ENCODE peak calls at places on chromosomes 11 and 22, in nine cellular contexts. O is psoas muscle, V is IMR-90, G is lower lobe of right lung, I is heart right ventricle, W is ovary, A is ascending aorta, P is stomach, Z is left ventricle myocardium inferior. B is an unnamed sample. For H3K4me1, the result is how much of the 10 kb centered on the place peaks cover.

GRCh38 chr22:49965291-49966040 is 4.9 kb downstream of the PIM3 start:
- DNase-seq in W (peak), Z (peak), O (peak), V (no peak), G (peak), I (no peak), P (peak), A (peak), B (no peak)

GRCh38 chr11:7686761-7687160 is 13.5 kb upstream of the CYB5R2 start:
- DNase-seq in A (no peak), W (no peak), V (no peak), G (no peak), O (no peak), P (no peak), Z (no peak), I (no peak), B (no peak)

GRCh38 chr11:130103296-130103814 is 33.7 kb downstream of the APLP2 start:
- DNase-seq in W (no peak), A (no peak), G (no peak), Z (no peak), O (no peak), I (no peak), V (peak), P (no peak), B (no peak)

GRCh38 chr22:27927608-27928007 is 8.6 kb upstream of the PITPNB start:
- DNase-seq in A (no peak), V (no peak), I (no peak), Z (no peak), O (no peak), G (no peak), P (no peak), W (no peak), B (no peak)

GRCh38 chr11:133382217-133382746 is 150.0 kb downstream of the OPCML start:
- DNase-seq in I (no peak), Z (no peak), O (no peak), V (no peak), P (no peak), W (no peak), G (no peak), A (no peak), B (no peak)

GRCh38 chr11:134170177-134170908 is 53.4 kb downstream of the NCAPD3 start:
- DNase-seq in O (no peak), W (no peak), A (no peak), V (no peak), P (no peak), G (no peak), Z (no peak), I (no peak), B (no peak)

GRCh38 chr11:74397531-74398243 is 546 bp downstream of the PGM2L1 start:
- DNase-seq in Z (no peak), G (peak), I (no peak), V (peak), P (peak), W (no peak), A (peak), O (peak), B (peak)

GRCh38 chr11:95068549-95068948 is 1.8 kb downstream of the SRSF8 start:
- DNase-seq in O (peak), A (peak), V (peak), I (peak), G (peak), W (peak), P (peak), Z (peak), B (peak)

GRCh38 chr11:68106165-68106940 is 14.8 kb downstream of the CHKA start:
- DNase-seq in Z (no peak), A (no peak), G (no peak), I (no peak), V (no peak), O (no peak), W (peak), P (peak), B (no peak)

GRCh38 chr22:23899042-23899745 is 5.0 kb downstream of the MIF start:
- DNase-seq in P (no peak), G (no peak), I (no peak), Z (no peak), V (no peak), O (no peak), W (no peak), A (no peak), B (no peak)
- TF ChIP-seq CTCF in P (no peak), G (no peak), I (no peak), Z (no peak), V (no peak), O (no peak), W (no peak), A (no peak), B (no peak)

GRCh38 chr22:36379593-36380361 is 8.0 kb downstream of the MYH9 start:
- DNase-seq in Z (no peak), V (peak), G (no peak), A (peak), O (peak), W (no peak), I (no peak), P (no peak), B (no peak)

GRCh38 chr22:36384766-36385400 is 2.9 kb downstream of the MYH9 start:
- DNase-seq in O (no peak), V (no peak), I (no peak), P (no peak), G (no peak), Z (no peak), W (no peak), A (peak), B (no peak)

GRCh38 chr22:36378080-36378788 is 9.5 kb downstream of the MYH9 start:
- DNase-seq in Z (no peak), I (no peak), O (no peak), V (no peak), G (no peak), P (no peak), A (no peak), W (no peak), B (no peak)

GRCh38 chr22:36383110-36383581 is 4.6 kb downstream of the MYH9 start:
- DNase-seq in Z (no peak), P (peak), A (peak), I (no peak), V (peak), W (no peak), O (no peak), G (no peak), B (no peak)

GRCh38 chr22:36381513-36382079 is 6.2 kb downstream of the MYH9 start:
- DNase-seq in G (no peak), A (no peak), O (no peak), V (peak), W (no peak), Z (no peak), I (no peak), P (no peak), B (no peak)
- H3K4me1 ChIP-seq in G (half or more), A (half or more), O (half or more), V (under half), W (under half), Z (half or more), I (half or more), P (half or more), B (under half)

DNA sequence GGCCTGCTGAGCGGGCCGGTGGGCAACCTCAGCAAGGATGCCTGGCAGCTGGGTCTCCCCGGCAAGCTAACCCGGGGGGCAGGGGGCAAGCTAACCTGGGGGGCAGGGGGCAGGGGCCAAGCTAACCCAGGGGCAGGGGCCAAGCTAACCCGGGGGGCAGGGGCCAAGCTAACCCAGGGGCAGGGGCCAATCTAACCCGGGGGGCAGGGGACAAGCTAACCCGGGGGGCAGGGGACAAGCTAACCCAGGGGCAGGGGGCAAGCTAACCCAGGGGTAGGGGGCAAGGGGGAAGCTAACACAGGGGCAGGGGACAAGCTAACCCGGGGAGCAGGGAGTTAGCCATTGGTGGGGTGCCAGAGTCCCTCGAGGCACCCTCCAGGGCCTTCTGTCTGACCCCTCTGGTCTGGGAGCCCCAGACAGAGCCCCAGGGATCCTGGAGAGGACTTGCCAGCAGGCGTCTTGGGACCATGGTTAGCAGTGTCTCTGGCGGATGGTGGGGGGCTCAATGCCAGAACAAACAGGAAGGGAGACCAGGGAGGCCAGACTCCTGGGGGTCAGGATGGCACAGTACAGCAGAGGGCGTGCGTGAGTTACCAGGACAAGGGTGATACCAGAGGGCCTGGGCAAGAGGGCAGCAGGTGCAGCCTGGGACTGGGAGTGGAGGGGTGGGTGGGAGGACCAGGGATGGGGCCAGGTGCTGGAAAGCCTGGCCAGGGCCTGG is 16.1 kb downstream of the IGF2 start:
- DNase-seq in P (no peak), O (no peak), Z (no peak), A (no peak), G (peak), I (no peak), V (no peak), W (no peak), B (no peak)
- TF ChIP-seq CTCF in P (no peak), O (no peak), Z (no peak), A (no peak), G (no peak), I (no peak), V (no peak), W (no peak), B (peak)

DNA sequence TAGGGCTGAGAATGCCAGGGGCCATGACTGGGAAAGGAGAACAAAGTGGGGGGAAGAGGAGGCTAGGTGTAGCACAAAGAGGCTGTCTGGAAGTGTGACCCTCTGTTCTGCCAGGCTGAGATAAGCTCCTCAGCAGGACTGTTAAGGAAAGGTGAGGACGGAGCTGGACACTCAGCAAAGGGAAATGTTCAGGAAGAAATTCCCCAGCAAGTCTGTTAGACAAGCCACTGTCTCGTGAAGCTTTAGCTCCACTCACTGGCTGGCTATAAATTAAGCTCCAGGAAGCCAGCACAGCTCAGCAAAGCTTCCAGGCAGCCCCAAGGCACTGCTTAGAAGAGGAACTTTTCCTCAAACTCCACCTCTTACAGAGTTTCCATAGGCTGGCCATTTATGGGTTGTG is 181.2 kb upstream of the API5 start:
- DNase-seq in A (no peak), P (no peak), I (peak), W (no peak), Z (no peak), G (no peak), O (no peak), V (no peak), B (no peak)
- H3K4me1 ChIP-seq in A (under half), P (under half), I (under half), W (under half), Z (under half), G (under half), O (under half), V (under half), B (under half)

GRCh38 chr11:121452609-121453150 is at the start of gene SORL1-AS1:
- DNase-seq in W (no peak), I (no peak), O (no peak), G (no peak), A (no peak), V (peak), Z (no peak), P (no peak), B (no peak)
- TF ChIP-seq CTCF in W (no peak), I (no peak), O (no peak), G (no peak), A (no peak), V (no peak), Z (no peak), P (no peak), B (no peak)

GRCh38 chr11:44609783-44610155 is 44.3 kb downstream of the CD82 start:
- DNase-seq in A (no peak), V (no peak), P (no peak), O (no peak), I (no peak), Z (no peak), W (no peak), G (no peak), B (no peak)
- H3K4me1 ChIP-seq in A (under half), V (under half), P (under half), O (under half), I (under half), Z (half or more), W (under half), G (half or more), B (under half)

GRCh38 chr11:109644158-109644557 is 222.2 kb downstream of the C11orf87 start:
- DNase-seq in W (no peak), P (no peak), A (no peak), G (no peak), V (no peak), I (peak), Z (peak), O (no peak), B (no peak)

DNA sequence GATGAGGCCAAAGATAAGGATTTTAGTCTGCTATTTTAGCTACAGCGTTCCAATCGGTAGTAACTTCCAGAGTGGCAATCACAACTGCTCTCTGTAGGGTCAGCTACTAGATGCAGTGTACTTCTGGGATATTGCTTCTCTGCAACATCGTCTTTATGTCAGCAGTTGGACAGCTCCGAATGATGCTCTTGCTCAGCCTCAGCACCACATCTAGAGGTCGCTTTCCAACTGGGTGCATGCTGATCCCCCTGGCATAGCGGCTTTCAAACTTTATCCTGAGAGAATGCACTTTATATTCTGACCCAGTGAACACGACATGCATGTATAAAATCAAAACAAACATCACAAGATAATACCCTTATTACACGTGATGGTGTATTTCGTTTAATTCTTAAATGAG is 219.6 kb downstream of the C11orf87 start:
- DNase-seq in G (no peak), W (no peak), P (no peak), O (no peak), Z (no peak), I (peak), V (peak), A (no peak), B (no peak)
- TF ChIP-seq CTCF in G (no peak), W (no peak), P (no peak), O (no peak), Z (no peak), I (peak), V (peak), A (no peak), B (no peak)

GRCh38 chr11:82864268-82864667 is 36.0 kb downstream of the PRCP start:
- DNase-seq in W (no peak), A (peak), P (peak), O (peak), G (peak), V (peak), I (peak), Z (peak), B (peak)

GRCh38 chr11:82865841-82866240 is 34.4 kb downstream of the PRCP start:
- DNase-seq in P (no peak), A (no peak), W (no peak), V (peak), O (no peak), Z (no peak), I (no peak), G (no peak), B (no peak)

GRCh38 chr11:82863209-82863608 is 37.0 kb downstream of the PRCP start:
- DNase-seq in P (no peak), Z (no peak), G (no peak), W (no peak), O (no peak), V (no peak), I (no peak), A (no peak), B (no peak)

GRCh38 chr11:82859746-82860145 is 40.5 kb downstream of the PRCP start:
- DNase-seq in V (no peak), O (no peak), P (no peak), W (no peak), G (no peak), Z (no peak), I (no peak), A (no peak), B (no peak)

DNA sequence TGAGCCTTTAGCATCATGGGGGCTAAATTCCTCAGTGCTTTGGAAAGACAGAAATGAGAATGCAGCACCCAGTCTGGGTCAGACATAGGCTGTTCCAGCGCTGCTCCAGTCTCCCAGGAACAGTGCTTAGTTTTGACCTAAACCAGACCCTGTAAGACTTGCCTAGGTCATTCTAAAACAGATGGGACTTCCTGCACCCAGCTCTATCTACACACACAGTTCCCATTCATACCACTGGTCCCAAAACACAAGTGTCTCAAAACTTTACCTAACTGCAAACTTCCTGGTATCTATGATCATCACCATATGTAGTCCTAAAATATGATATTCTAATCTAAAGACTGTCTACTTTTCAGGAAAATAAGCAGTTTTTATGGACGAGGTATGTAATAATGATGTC is 37.9 kb downstream of the PRCP start:
- DNase-seq in V (no peak), A (no peak), I (no peak), Z (no peak), G (no peak), O (no peak), W (no peak), P (no peak), B (no peak)
- H3K4me1 ChIP-seq in V (under half), A (under half), I (under half), Z (under half), G (under half), O (under half), W (under half), P (under half), B (under half)

B was measured in HCT116.